ENCODE peak calls at places on chromosome 2, in five cellular contexts. One of them, this sample, is unnamed.
A peak's percentile ranks its signal among the peaks of the same experiment; 100 is the strongest.

GRCh38 chr2:200964498-200964897 is 1.0 kb upstream of the ORC2 start:
- DNase-seq in IMR-90: no peak
- DNase-seq in A549: no peak
- DNase-seq in K562: no peak
- DNase-seq in H1: no peak
- DNase-seq in this sample: no peak

GRCh38 chr2:241391892-241392665 is 36.0 kb downstream of the FARP2 start:
- DNase-seq in IMR-90: peak; percentile 20
- DNase-seq in A549: no peak
- DNase-seq in K562: no peak
- DNase-seq in H1: peak; percentile 56
- DNase-seq in this sample: peak; percentile 73

GRCh38 chr2:10076511-10076910 is 3.7 kb downstream of the CYS1 start:
- DNase-seq in IMR-90: no peak
- DNase-seq in A549: no peak
- DNase-seq in K562: no peak
- DNase-seq in H1: no peak
- DNase-seq in this sample: no peak

GRCh38 chr2:140454717-140455116 is 1674.5 kb upstream of the NXPH2 start:
- DNase-seq in IMR-90: peak; percentile 76
- DNase-seq in A549: peak; percentile 5
- DNase-seq in K562: no peak
- DNase-seq in H1: no peak
- DNase-seq in this sample: no peak

GRCh38 chr2:186992597-186992996 is 143.6 kb upstream of the ZSWIM2 start:
- DNase-seq in IMR-90: no peak
- DNase-seq in A549: no peak
- DNase-seq in K562: no peak
- DNase-seq in H1: no peak
- DNase-seq in this sample: no peak

GRCh38 chr2:42959148-42959992 is 167.0 kb upstream of the HAAO start:
- DNase-seq in IMR-90: peak; percentile 61
- DNase-seq in A549: no peak
- DNase-seq in K562: no peak
- DNase-seq in H1: no peak
- DNase-seq in this sample: peak; percentile 84

GRCh38 chr2:207227062-207227748 is 61.5 kb upstream of the KLF7 start:
- DNase-seq in IMR-90: peak; percentile 39
- DNase-seq in A549: no peak
- DNase-seq in K562: no peak
- DNase-seq in H1: peak; percentile 69
- DNase-seq in this sample: no peak

GRCh38 chr2:19358242-19359020 is at the start of gene OSR1:
- DNase-seq in IMR-90: peak; percentile 86
- DNase-seq in A549: peak; percentile 80
- DNase-seq in K562: no peak
- DNase-seq in H1: peak; percentile 84
- DNase-seq in this sample: peak; percentile 53

GRCh38 chr2:108351889-108352288 is 25.9 kb upstream of the SULT1C4 start:
- DNase-seq in IMR-90: no peak
- DNase-seq in A549: no peak
- DNase-seq in K562: no peak
- DNase-seq in H1: no peak
- DNase-seq in this sample: no peak

GRCh38 chr2:8408560-8409460 is 273.0 kb upstream of the ID2 start:
- DNase-seq in IMR-90: no peak
- DNase-seq in A549: no peak
- DNase-seq in K562: no peak
- DNase-seq in H1: no peak
- DNase-seq in this sample: no peak

GRCh38 chr2:144151877-144152276 is 368.0 kb downstream of the ZEB2 start:
- DNase-seq in IMR-90: no peak
- DNase-seq in A549: no peak
- DNase-seq in K562: no peak
- DNase-seq in H1: no peak
- DNase-seq in this sample: no peak

GRCh38 chr2:85707304-85707703 is 13.1 kb downstream of the GNLY start:
- DNase-seq in IMR-90: peak; percentile 94
- DNase-seq in A549: peak; percentile 92
- DNase-seq in K562: peak; percentile 74
- DNase-seq in H1: no peak
- DNase-seq in this sample: peak; percentile 73

GRCh38 chr2:86482034-86482433 is 40.9 kb downstream of the KDM3A start:
- DNase-seq in IMR-90: peak; percentile 18
- DNase-seq in A549: no peak
- DNase-seq in K562: no peak
- DNase-seq in H1: no peak
- DNase-seq in this sample: no peak

GRCh38 chr2:86302320-86302719 is 35.1 kb downstream of the REEP1 start:
- DNase-seq in IMR-90: no peak
- DNase-seq in A549: no peak
- DNase-seq in K562: no peak
- DNase-seq in H1: no peak
- DNase-seq in this sample: no peak

GRCh38 chr2:157497603-157498314 is 53.9 kb upstream of the CYTIP start:
- DNase-seq in IMR-90: peak; percentile 49
- DNase-seq in A549: peak; percentile 5
- DNase-seq in K562: peak; percentile 39
- DNase-seq in H1: no peak
- DNase-seq in this sample: peak; percentile 19

GRCh38 chr2:120959426-120959825 is 223.8 kb downstream of the GLI2 start:
- DNase-seq in IMR-90: no peak
- DNase-seq in A549: no peak
- DNase-seq in K562: no peak
- DNase-seq in H1: no peak
- DNase-seq in this sample: no peak

GRCh38 chr2:10844083-10844482 is 31.5 kb upstream of the PDIA6 start:
- DNase-seq in IMR-90: peak; percentile 38
- DNase-seq in A549: no peak
- DNase-seq in K562: no peak
- DNase-seq in H1: peak; percentile 79
- DNase-seq in this sample: no peak

DNA sequence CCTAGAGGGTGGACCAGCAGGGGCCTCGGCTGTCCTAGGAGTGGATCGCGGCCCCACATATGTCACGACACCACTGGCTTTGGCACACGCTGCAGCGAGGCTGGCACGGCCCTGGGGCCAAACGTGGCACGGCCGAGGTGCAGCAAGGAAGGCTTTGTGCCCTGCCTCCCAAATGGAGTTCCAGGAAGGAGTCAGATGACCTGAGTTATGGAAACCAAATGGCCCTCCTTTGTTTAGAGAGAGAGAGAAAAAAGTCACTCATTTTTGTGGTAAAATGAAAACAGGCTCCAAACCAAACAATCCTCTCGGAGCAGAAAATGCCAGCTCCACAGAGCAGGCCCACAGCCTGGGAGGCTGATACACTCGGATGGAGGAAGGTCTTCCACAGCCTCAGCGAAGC is 105.6 kb downstream of the ANTXR1 start:
- DNase-seq in IMR-90: peak; percentile 54
- DNase-seq in A549: no peak
- DNase-seq in K562: no peak
- DNase-seq in H1: no peak
- DNase-seq in this sample: no peak
- TF ChIP-seq MAFK in IMR-90: no peak
- TF ChIP-seq MAFK in A549: no peak
- TF ChIP-seq MAFK in K562: no peak
- TF ChIP-seq MAFK in H1: no peak
- TF ChIP-seq MAFK in this sample: no peak

GRCh38 chr2:195710407-195710806 is 53.4 kb downstream of the SLC39A10 start:
- DNase-seq in IMR-90: peak; percentile 96
- DNase-seq in A549: no peak
- DNase-seq in K562: no peak
- DNase-seq in H1: no peak
- DNase-seq in this sample: no peak

GRCh38 chr2:195709901-195710300 is 52.9 kb downstream of the SLC39A10 start:
- DNase-seq in IMR-90: peak; percentile 52
- DNase-seq in A549: no peak
- DNase-seq in K562: no peak
- DNase-seq in H1: no peak
- DNase-seq in this sample: no peak

GRCh38 chr2:195700480-195700879 is 43.5 kb downstream of the SLC39A10 start:
- DNase-seq in IMR-90: no peak
- DNase-seq in A549: no peak
- DNase-seq in K562: no peak
- DNase-seq in H1: no peak
- DNase-seq in this sample: no peak

GRCh38 chr2:195711478-195711877 is 54.5 kb downstream of the SLC39A10 start:
- DNase-seq in IMR-90: no peak
- DNase-seq in A549: no peak
- DNase-seq in K562: no peak
- DNase-seq in H1: no peak
- DNase-seq in this sample: no peak

GRCh38 chr2:195706161-195706900 is 49.3 kb downstream of the SLC39A10 start:
- DNase-seq in IMR-90: peak; percentile 25
- DNase-seq in A549: no peak
- DNase-seq in K562: no peak
- DNase-seq in H1: no peak
- DNase-seq in this sample: no peak
- TF ChIP-seq MAFK in IMR-90: no peak
- TF ChIP-seq MAFK in A549: no peak
- TF ChIP-seq MAFK in K562: no peak
- TF ChIP-seq MAFK in H1: no peak
- TF ChIP-seq MAFK in this sample: no peak

GRCh38 chr2:131031431-131031841 is 61.8 kb downstream of the FAM168B start:
- DNase-seq in IMR-90: no peak
- DNase-seq in A549: no peak
- DNase-seq in K562: no peak
- DNase-seq in H1: no peak
- DNase-seq in this sample: no peak
- TF ChIP-seq MAFK in IMR-90: no peak
- TF ChIP-seq MAFK in A549: no peak
- TF ChIP-seq MAFK in K562: no peak
- TF ChIP-seq MAFK in H1: no peak
- TF ChIP-seq MAFK in this sample: no peak

DNA sequence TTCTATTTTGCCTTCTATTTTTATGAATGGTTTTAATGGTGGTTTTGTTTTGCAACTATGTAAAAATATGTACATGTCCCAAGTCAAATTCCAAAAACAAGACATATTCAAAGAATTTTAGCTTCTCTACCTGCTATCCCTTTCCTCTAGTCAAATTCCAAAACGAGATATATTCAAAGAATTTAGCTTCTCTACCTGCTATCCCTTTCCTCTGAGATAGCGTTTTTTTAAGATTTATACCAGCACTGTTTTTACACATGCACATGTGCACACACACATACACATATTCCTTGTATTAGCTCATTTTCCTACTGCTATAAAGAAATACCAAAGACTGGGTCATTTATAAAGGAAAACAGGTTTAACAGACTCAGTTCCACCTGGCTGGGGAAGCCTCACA is 199.1 kb upstream of the ARL4C start:
- DNase-seq in IMR-90: no peak
- DNase-seq in A549: no peak
- DNase-seq in K562: no peak
- DNase-seq in H1: no peak
- DNase-seq in this sample: no peak
- TF ChIP-seq MAFK in IMR-90: no peak
- TF ChIP-seq MAFK in A549: no peak
- TF ChIP-seq MAFK in K562: no peak
- TF ChIP-seq MAFK in H1: no peak
- TF ChIP-seq MAFK in this sample: no peak

GRCh38 chr2:66899648-66900047 is 464.7 kb downstream of the MEIS1 start:
- DNase-seq in IMR-90: peak; percentile 81
- DNase-seq in A549: no peak
- DNase-seq in K562: no peak
- DNase-seq in H1: no peak
- DNase-seq in this sample: no peak
- TF ChIP-seq MAFK in IMR-90: no peak
- TF ChIP-seq MAFK in A549: no peak
- TF ChIP-seq MAFK in K562: no peak
- TF ChIP-seq MAFK in H1: no peak
- TF ChIP-seq MAFK in this sample: no peak

GRCh38 chr2:219032051-219032745 is 9.1 kb downstream of the CFAP65 start:
- DNase-seq in IMR-90: no peak
- DNase-seq in A549: no peak
- DNase-seq in K562: no peak
- DNase-seq in H1: no peak
- DNase-seq in this sample: no peak

GRCh38 chr2:219034823-219035222 is 6.5 kb downstream of the CFAP65 start:
- DNase-seq in IMR-90: no peak
- DNase-seq in A549: no peak
- DNase-seq in K562: no peak
- DNase-seq in H1: no peak
- DNase-seq in this sample: no peak

GRCh38 chr2:219038600-219038999 is 2.7 kb downstream of the CFAP65 start:
- DNase-seq in IMR-90: no peak
- DNase-seq in A549: no peak
- DNase-seq in K562: no peak
- DNase-seq in H1: no peak
- DNase-seq in this sample: no peak

GRCh38 chr2:219037783-219038549 is 3.4 kb downstream of the CFAP65 start:
- DNase-seq in IMR-90: no peak
- DNase-seq in A549: no peak
- DNase-seq in K562: no peak
- DNase-seq in H1: no peak
- DNase-seq in this sample: peak; percentile 35

DNA sequence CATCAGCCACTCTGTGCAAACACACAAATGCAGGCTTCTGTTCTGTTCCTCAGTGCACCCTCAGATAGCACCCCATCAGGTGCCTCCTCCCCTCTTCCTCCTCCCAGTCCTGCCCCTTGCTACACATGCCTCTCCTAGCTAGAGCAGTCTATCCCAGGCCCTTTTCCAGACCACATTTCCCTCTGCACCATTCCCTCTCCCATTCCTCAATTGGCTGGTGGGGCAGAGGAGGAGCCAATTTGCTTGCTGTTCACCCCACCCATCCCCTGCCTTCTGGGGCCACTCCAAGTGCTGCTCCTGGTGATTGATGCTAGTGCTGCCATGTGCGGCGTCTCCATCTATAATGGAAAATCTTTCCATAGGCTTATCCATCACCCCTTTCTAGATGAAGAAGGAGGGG is 5.4 kb downstream of the CFAP65 start:
- DNase-seq in IMR-90: no peak
- DNase-seq in A549: no peak
- DNase-seq in K562: no peak
- DNase-seq in H1: no peak
- DNase-seq in this sample: no peak
- TF ChIP-seq MAFK in IMR-90: no peak
- TF ChIP-seq MAFK in A549: no peak
- TF ChIP-seq MAFK in K562: no peak
- TF ChIP-seq MAFK in H1: no peak
- TF ChIP-seq MAFK in this sample: no peak

GRCh38 chr2:229713371-229714079 is 830 bp downstream of the DNER start:
- DNase-seq in IMR-90: no peak
- DNase-seq in A549: peak; percentile 26
- DNase-seq in K562: no peak
- DNase-seq in H1: peak; percentile 84
- DNase-seq in this sample: no peak
- TF ChIP-seq MAFK in IMR-90: no peak
- TF ChIP-seq MAFK in A549: no peak
- TF ChIP-seq MAFK in K562: no peak
- TF ChIP-seq MAFK in H1: no peak
- TF ChIP-seq MAFK in this sample: no peak

GRCh38 chr2:56018202-56018601 is 94.6 kb upstream of the EFEMP1 start:
- DNase-seq in IMR-90: no peak
- DNase-seq in A549: no peak
- DNase-seq in K562: no peak
- DNase-seq in H1: no peak
- DNase-seq in this sample: no peak
- TF ChIP-seq MAFK in IMR-90: no peak
- TF ChIP-seq MAFK in A549: no peak
- TF ChIP-seq MAFK in K562: no peak
- TF ChIP-seq MAFK in H1: no peak
- TF ChIP-seq MAFK in this sample: no peak